ENCODE peak calls at places on chromosomes 3 and 15, in eight cellular contexts. Q, L, U, N, P, C, I and S are unnamed samples.

GRCh38 chr3:63706321-63707085 is 54.0 kb downstream of the SNTN start:
- DNase-seq in L (no peak), N (no peak), I (no peak), Q (no peak), U (no peak), P (no peak), C (no peak), S (no peak)

GRCh38 chr15:29458361-29458760 is 188.7 kb upstream of the NSMCE3 start:
- DNase-seq in C (no peak), N (no peak), I (no peak), L (no peak), U (no peak), Q (no peak), P (no peak), S (no peak)

GRCh38 chr15:57444877-57445513 is 68.7 kb downstream of the CGNL1 start:
- DNase-seq in I (no peak), L (no peak), Q (no peak), N (no peak), C (no peak), P (no peak), U (no peak), S (no peak)

GRCh38 chr3:184611606-184612304 is 50.2 kb downstream of the EPHB3 start:
- DNase-seq in P (no peak), C (no peak), U (no peak), N (no peak), I (no peak), Q (peak; percentile 67), L (no peak), S (no peak)

GRCh38 chr3:179068779-179069530 is 2.7 kb downstream of the ZMAT3 start:
- DNase-seq in N (peak; percentile 56), P (peak; percentile 6), Q (no peak), L (no peak), C (peak; percentile 36), I (no peak), U (no peak), S (no peak)

GRCh38 chr15:70856177-70856883 is 2.4 kb upstream of the LARP6 start:
- DNase-seq in I (no peak), U (no peak), C (no peak), Q (no peak), P (no peak), N (no peak), L (no peak), S (no peak)

GRCh38 chr15:51223771-51224229 is 114.6 kb downstream of the CYP19A1 start:
- DNase-seq in P (no peak), L (no peak), Q (no peak), I (no peak), U (no peak), C (no peak), N (no peak), S (no peak)

GRCh38 chr15:38541046-38541445 is 23.6 kb downstream of the RASGRP1 start:
- DNase-seq in U (no peak), P (no peak), N (no peak), Q (no peak), I (no peak), L (no peak), C (no peak), S (no peak)

GRCh38 chr3:139455855-139456254 is 20.5 kb downstream of the RBP2 start:
- DNase-seq in Q (no peak), C (no peak), L (no peak), N (no peak), I (no peak), U (no peak), P (no peak), S (no peak)

GRCh38 chr15:45454825-45455224 is 67.7 kb downstream of the SLC30A4 start:
- DNase-seq in C (peak; percentile 74), U (peak; percentile 94), P (peak; percentile 73), N (no peak), L (no peak), Q (peak; percentile 76), I (peak; percentile 45), S (no peak)

GRCh38 chr3:134477938-134478337 is 7.8 kb downstream of the ANAPC13 start:
- DNase-seq in Q (no peak), P (no peak), U (no peak), L (no peak), C (no peak), N (no peak), I (no peak), S (no peak)

GRCh38 chr3:133448478-133449122 is 48.7 kb downstream of the BFSP2 start:
- DNase-seq in N (no peak), P (no peak), U (no peak), L (no peak), I (no peak), C (no peak), Q (no peak), S (no peak)

GRCh38 chr15:23866832-23867231 is 179.7 kb upstream of the NDN start:
- DNase-seq in C (no peak), Q (no peak), I (no peak), U (no peak), P (no peak), L (peak; percentile 30), N (peak; percentile 18), S (no peak)

GRCh38 chr15:74768771-74769342 is 13.0 kb upstream of the CSK start:
- DNase-seq in P (peak; percentile 60), Q (peak; percentile 85), U (no peak), C (peak; percentile 54), I (peak; percentile 61), N (peak; percentile 71), L (no peak), S (peak; percentile 41)

GRCh38 chr3:172711457-172711800 is 562 bp upstream of the NCEH1 start:
- DNase-seq in Q (no peak), L (no peak), C (peak; percentile 65), U (no peak), I (no peak), N (no peak), P (no peak), S (no peak)

GRCh38 chr15:35925634-35926380 is 379.8 kb upstream of the DPH6 start:
- DNase-seq in P (no peak), Q (no peak), U (no peak), I (no peak), C (no peak), N (no peak), L (no peak), S (no peak)

GRCh38 chr3:150300376-150300775 is 107.7 kb upstream of the TSC22D2 start:
- DNase-seq in C (no peak), U (no peak), L (no peak), P (no peak), I (no peak), N (no peak), Q (no peak), S (no peak)

GRCh38 chr3:142613491-142613890 is 17.3 kb downstream of the PLS1 start:
- DNase-seq in I (no peak), L (no peak), C (peak; percentile 73), U (no peak), Q (no peak), P (no peak), N (no peak), S (no peak)

GRCh38 chr15:87793736-87794135 is 462.8 kb downstream of the NTRK3 start:
- DNase-seq in C (no peak), Q (no peak), U (no peak), N (no peak), P (no peak), I (no peak), L (no peak), S (no peak)

GRCh38 chr3:125129512-125129962 is 73.7 kb upstream of the HEG1 start:
- DNase-seq in P (no peak), C (peak; percentile 56), U (peak; percentile 88), L (no peak), Q (peak; percentile 74), I (peak; percentile 88), N (peak; percentile 86), S (peak; percentile 71)

GRCh38 chr15:65655026-65655425 is 33.3 kb downstream of the SLC24A1 start:
- DNase-seq in Q (no peak), C (no peak), P (no peak), U (no peak), I (no peak), N (no peak), L (no peak), S (no peak)

GRCh38 chr3:197577366-197578074 is 21.8 kb upstream of the BDH1 start:
- DNase-seq in I (no peak), P (no peak), N (no peak), C (no peak), L (no peak), U (no peak), Q (no peak), S (peak; percentile 27)

GRCh38 chr15:89016549-89017041 is 71.7 kb upstream of the ABHD2 start:
- DNase-seq in U (peak; percentile 82), L (no peak), Q (no peak), C (no peak), I (peak; percentile 37), P (no peak), N (no peak), S (no peak)
- H3K27ac ChIP-seq in U (peak overlapping the region; percentile 59), L (no peak overlapping the region), Q (no peak overlapping the region), C (no peak overlapping the region), I (peak overlapping the region; percentile 62), P (no peak overlapping the region), N (no peak overlapping the region), S (no peak overlapping the region)

DNA sequence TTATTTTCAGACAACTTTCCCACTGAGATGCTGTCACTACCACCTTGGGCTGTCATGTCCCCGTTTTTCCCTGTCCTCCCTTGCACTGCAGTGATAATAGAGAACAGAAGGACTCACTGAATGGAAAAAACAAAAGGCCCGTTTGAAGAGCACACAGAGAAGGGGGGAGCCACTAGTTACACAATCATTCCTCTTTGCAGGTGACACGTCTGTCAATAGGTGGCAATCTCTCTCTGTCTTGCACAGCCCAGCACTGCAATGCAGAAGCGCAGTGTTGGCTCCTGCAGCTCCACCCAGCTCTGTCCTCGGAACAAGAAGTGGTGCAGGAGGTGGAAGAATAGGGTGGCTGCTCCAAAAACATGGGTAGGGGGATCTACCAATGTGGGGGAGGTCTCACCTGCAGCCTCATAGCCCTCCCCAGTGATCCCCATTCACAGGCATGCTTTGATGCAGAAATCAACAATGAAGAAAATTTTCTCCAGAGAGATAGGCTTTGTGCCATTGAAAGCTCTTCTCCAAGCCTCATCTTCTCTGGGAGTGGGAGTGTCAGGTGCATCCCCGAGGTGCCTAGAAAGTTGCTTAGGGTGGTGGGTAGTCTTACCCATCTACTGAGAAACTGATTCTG is 31.8 kb downstream of the FSTL1 start:
- DNase-seq in N (peak; percentile 81), U (no peak), I (peak; percentile 80), P (no peak), L (peak; percentile 41), C (peak; percentile 68), Q (peak; percentile 70), S (peak; percentile 28)
- H3K27ac ChIP-seq in N (peak overlapping the region; percentile 59), U (no peak overlapping the region), I (peak overlapping the region; percentile 90), P (no peak overlapping the region), L (peak overlapping the region; percentile 23), C (no peak overlapping the region), Q (peak overlapping the region; percentile 81), S (peak overlapping the region; percentile 81)

DNA sequence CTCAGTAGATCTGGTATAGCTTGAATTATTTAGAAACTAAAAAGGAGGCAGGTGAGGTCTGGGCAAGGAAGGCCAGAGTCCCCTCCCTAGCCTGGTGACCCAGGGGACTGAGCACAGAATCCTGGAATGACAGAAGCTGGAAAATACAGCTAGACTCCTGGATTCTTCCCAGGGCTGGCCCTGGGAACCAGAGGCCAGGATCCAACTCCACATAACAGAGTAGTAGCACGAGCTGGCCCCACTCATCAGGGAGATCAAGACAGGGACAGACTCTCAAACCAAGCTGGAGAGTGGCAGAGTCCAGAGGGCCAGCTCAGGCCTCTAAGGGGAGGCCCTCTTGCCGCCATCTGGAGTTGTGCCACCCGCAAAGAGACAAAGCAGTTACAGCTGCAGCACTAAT is 10.7 kb downstream of the VIPR1 start:
- DNase-seq in U (no peak), C (no peak), P (no peak), N (no peak), I (no peak), L (no peak), Q (peak; percentile 76), S (no peak)
- H3K27ac ChIP-seq in U (no peak overlapping the region), C (no peak overlapping the region), P (no peak overlapping the region), N (no peak overlapping the region), I (peak overlapping the region; percentile 61), L (no peak overlapping the region), Q (no peak overlapping the region), S (no peak overlapping the region)

GRCh38 chr3:49122022-49122421 is 1.4 kb upstream of the USP19 start:
- DNase-seq in U (no peak), Q (peak; percentile 60), P (no peak), C (no peak), N (no peak), I (no peak), L (no peak), S (no peak)
- H3K27ac ChIP-seq in U (no peak overlapping the region), Q (no peak overlapping the region), P (no peak overlapping the region), C (no peak overlapping the region), N (no peak overlapping the region), I (peak overlapping the region; percentile 96), L (no peak overlapping the region), S (no peak overlapping the region)